ENCODE peak calls at places on chromosomes 6 and 20, in ten cellular contexts. V is posterior cingulate gyrus; J is HTR-8/SVneo; P is Peyer's patch; S is HuH-7.5; Y is T-helper 9 cell; C is ELF-1; Q is fibroblast of lung; B is mammary epithelial cell; X is CD8-positive, alpha-beta T cell. K is an unnamed sample.

GRCh38 chr6:105097288-105097687 is 82.5 kb downstream of the POPDC3 start:
- DNase-seq in S (no peak), Q (no peak), Y (no peak), V (no peak), C (no peak), B (peak), X (no peak), P (peak), J (no peak), K (peak)

GRCh38 chr20:8330316-8330784 is 198.3 kb downstream of the PLCB1 start:
- DNase-seq in Y (no peak), X (no peak), V (no peak), B (no peak), Q (peak), S (no peak), J (no peak), P (no peak), C (no peak), K (no peak)

GRCh38 chr6:125050663-125051318 is 88.6 kb downstream of the RNF217 start:
- DNase-seq in V (no peak), Y (no peak), C (no peak), S (no peak), B (no peak), X (no peak), J (no peak), P (no peak), Q (peak), K (no peak)

GRCh38 chr20:25018425-25018824 is 25.9 kb upstream of the APMAP start:
- DNase-seq in V (no peak), S (no peak), J (no peak), X (no peak), P (peak), B (no peak), C (no peak), Y (no peak), Q (no peak), K (peak)

GRCh38 chr6:74946961-74947360 is 258.9 kb downstream of the COL12A1 start:
- DNase-seq in B (peak), Q (peak), Y (no peak), S (no peak), V (no peak), J (no peak), C (no peak), P (no peak), X (no peak), K (no peak)

GRCh38 chr20:11724112-11724511 is 193.6 kb upstream of the BTBD3 start:
- DNase-seq in Q (no peak), X (no peak), S (no peak), B (no peak), Y (no peak), P (no peak), C (no peak), J (no peak), V (no peak), K (no peak)

GRCh38 chr20:63702751-63703470 is 4.9 kb downstream of the ARFRP1 start:
- DNase-seq in Y (no peak), J (no peak), P (no peak), C (peak), X (no peak), Q (no peak), S (no peak), B (no peak), V (peak), K (no peak)

GRCh38 chr6:13263669-13264068 is 64.7 kb downstream of the TBC1D7 start:
- DNase-seq in Q (no peak), J (no peak), P (no peak), C (no peak), X (no peak), S (no peak), B (no peak), V (no peak), Y (no peak), K (no peak)

GRCh38 chr20:51497542-51498467 is 44.7 kb downstream of the NFATC2 start:
- DNase-seq in C (no peak), Y (peak), P (no peak), J (no peak), Q (no peak), S (no peak), X (peak), B (peak), V (peak), K (no peak)

GRCh38 chr6:99603421-99604160 is 3.0 kb upstream of the PRDM13 start:
- DNase-seq in X (peak), Q (no peak), B (no peak), C (peak), V (peak), Y (no peak), J (peak), S (peak), P (peak), K (no peak)

GRCh38 chr6:37856285-37856684 is 36.8 kb downstream of the ZFAND3 start:
- DNase-seq in Q (no peak), X (no peak), Y (no peak), V (no peak), B (no peak), J (no peak), C (no peak), P (no peak), S (no peak), K (no peak)

GRCh38 chr6:157273756-157274088 is 49.6 kb downstream of the TMEM242 start:
- DNase-seq in Y (peak), P (peak), C (peak), V (peak), S (peak), Q (peak), J (no peak), B (no peak), X (peak), K (peak)

GRCh38 chr6:158854214-158855101 is 35.3 kb upstream of the EZR start:
- DNase-seq in V (no peak), P (no peak), X (peak), C (peak), Q (peak), Y (no peak), B (no peak), S (no peak), J (no peak), K (no peak)

GRCh38 chr6:14001329-14002012 is 76.7 kb downstream of the RNF182 start:
- DNase-seq in C (peak), X (no peak), Y (no peak), S (no peak), P (no peak), V (no peak), B (peak), Q (peak), J (peak), K (no peak)

GRCh38 chr6:9623985-9624384 is 790.9 kb downstream of the TFAP2A start:
- DNase-seq in B (no peak), J (no peak), P (no peak), Q (no peak), S (no peak), Y (no peak), C (no peak), V (no peak), X (no peak), K (no peak)

GRCh38 chr20:62772103-62772611 is 24.1 kb upstream of the MRGBP start:
- DNase-seq in B (no peak), V (peak), Q (no peak), J (no peak), C (no peak), Y (no peak), P (no peak), S (no peak), X (no peak), K (no peak)

GRCh38 chr20:32287231-32287638 is 9.8 kb downstream of the KIF3B start:
- DNase-seq in Q (no peak), C (no peak), S (no peak), Y (no peak), B (no peak), V (peak), P (no peak), X (no peak), J (no peak), K (no peak)

GRCh38 chr6:25404693-25405169 is 125.6 kb downstream of the CARMIL1 start:
- DNase-seq in S (no peak), Q (no peak), X (peak), J (no peak), Y (peak), C (no peak), P (no peak), V (peak), B (no peak), K (peak)

GRCh38 chr6:108243836-108244235 is 17.0 kb downstream of the SNX3 start:
- DNase-seq in C (no peak), X (no peak), J (no peak), P (no peak), Y (no peak), S (no peak), B (no peak), V (no peak), Q (no peak), K (no peak)

GRCh38 chr20:63026582-63027424 is 20.0 kb upstream of the BHLHE23 start:
- DNase-seq in X (no peak), C (no peak), Y (no peak), V (peak), S (no peak), B (no peak), J (no peak), P (peak), Q (no peak), K (no peak)

GRCh38 chr6:22717906-22718305 is 148.5 kb downstream of the HDGFL1 start:
- DNase-seq in P (no peak), Y (no peak), S (no peak), J (no peak), V (no peak), X (no peak), C (no peak), B (no peak), Q (no peak), K (peak)

GRCh38 chr6:15473741-15474161 is 189.1 kb downstream of the DTNBP1 start:
- DNase-seq in V (no peak), Q (peak), S (no peak), Y (no peak), P (no peak), X (no peak), B (peak), J (no peak), C (no peak), K (no peak)

GRCh38 chr6:7311920-7312615 is 931 bp downstream of the SSR1 start:
- DNase-seq in Y (no peak), V (no peak), J (no peak), C (no peak), P (no peak), S (no peak), Q (peak), X (no peak), B (peak), K (no peak)

GRCh38 chr6:56484669-56485068 is 158.0 kb downstream of the DST start:
- DNase-seq in Q (peak), C (no peak), B (no peak), Y (no peak), X (no peak), S (no peak), P (no peak), V (no peak), J (peak), K (no peak)

GRCh38 chr6:135995160-135995898 is 143.8 kb downstream of the PDE7B start:
- DNase-seq in X (no peak), J (peak), S (no peak), B (peak), C (no peak), Q (peak), Y (no peak), P (no peak), V (no peak), K (no peak)

GRCh38 chr6:116764961-116765841 is at the start of gene FAM162B:
- DNase-seq in C (peak), P (no peak), Y (no peak), X (no peak), J (peak), B (peak), S (peak), Q (peak), V (peak), K (no peak)

GRCh38 chr6:73801652-73802268 is 105.8 kb downstream of the CD109 start:
- DNase-seq in Y (no peak), J (no peak), V (no peak), B (no peak), P (no peak), S (no peak), C (no peak), Q (peak), X (no peak), K (no peak)

GRCh38 chr20:45459606-45460005 is 9.9 kb upstream of the WFDC2 start:
- DNase-seq in S (no peak), J (no peak), Y (no peak), Q (no peak), B (no peak), X (no peak), C (no peak), V (no peak), P (no peak), K (no peak)

GRCh38 chr6:71460933-71461332 is 172.3 kb downstream of the OGFRL1 start:
- DNase-seq in X (no peak), Y (no peak), V (no peak), S (no peak), J (peak), B (peak), Q (no peak), P (no peak), C (no peak), K (no peak)

GRCh38 chr6:138439546-138439945 is 35.5 kb downstream of the HEBP2 start:
- DNase-seq in C (no peak), Q (no peak), V (no peak), P (no peak), S (no peak), Y (no peak), B (no peak), J (no peak), X (no peak), K (no peak)